ENCODE peak calls at places on chromosome 9, in seven cellular contexts. One of them, this sample, is unnamed.

GRCh38 chr9:34992376-34992951 is 2.9 kb downstream of the DNAJB5 start:
- DNase-seq in left ventricle myocardium inferior: peak; percentile 62
- DNase-seq in glutamatergic neuron: no peak
- DNase-seq in body of pancreas: peak; percentile 48
- DNase-seq in K562: peak; percentile 73
- DNase-seq in RWPE1: peak; percentile 84
- DNase-seq in astrocyte: peak; percentile 90
- DNase-seq in this sample: no peak

GRCh38 chr9:3696368-3696767 is 170.6 kb upstream of the RFX3 start:
- DNase-seq in body of pancreas: no peak
- DNase-seq in astrocyte: no peak
- DNase-seq in glutamatergic neuron: no peak
- DNase-seq in RWPE1: no peak
- DNase-seq in left ventricle myocardium inferior: no peak
- DNase-seq in K562: no peak
- DNase-seq in this sample: no peak

GRCh38 chr9:131692612-131692976 is 47.3 kb downstream of the RAPGEF1 start:
- DNase-seq in left ventricle myocardium inferior: no peak
- DNase-seq in astrocyte: no peak
- DNase-seq in RWPE1: no peak
- DNase-seq in K562: no peak
- DNase-seq in glutamatergic neuron: no peak
- DNase-seq in body of pancreas: no peak
- DNase-seq in this sample: no peak

GRCh38 chr9:116951588-116952433 is 264.7 kb downstream of the TRIM32 start:
- DNase-seq in RWPE1: peak; percentile 88
- DNase-seq in body of pancreas: no peak
- DNase-seq in K562: no peak
- DNase-seq in left ventricle myocardium inferior: no peak
- DNase-seq in glutamatergic neuron: no peak
- DNase-seq in astrocyte: peak; percentile 96
- DNase-seq in this sample: no peak

GRCh38 chr9:6123402-6123801 is 92.2 kb upstream of the IL33 start:
- DNase-seq in K562: no peak
- DNase-seq in RWPE1: no peak
- DNase-seq in body of pancreas: no peak
- DNase-seq in glutamatergic neuron: no peak
- DNase-seq in astrocyte: no peak
- DNase-seq in left ventricle myocardium inferior: no peak
- DNase-seq in this sample: no peak

GRCh38 chr9:98867434-98868168 is 60.1 kb downstream of the GALNT12 start:
- DNase-seq in left ventricle myocardium inferior: peak; percentile 83
- DNase-seq in astrocyte: peak; percentile 87
- DNase-seq in glutamatergic neuron: no peak
- DNase-seq in K562: peak; percentile 86
- DNase-seq in body of pancreas: peak; percentile 92
- DNase-seq in RWPE1: no peak
- DNase-seq in this sample: no peak

GRCh38 chr9:121743441-121744001 is 92.1 kb downstream of the DAB2IP start:
- DNase-seq in glutamatergic neuron: peak; percentile 91
- DNase-seq in K562: no peak
- DNase-seq in left ventricle myocardium inferior: peak; percentile 87
- DNase-seq in astrocyte: peak; percentile 75
- DNase-seq in body of pancreas: peak; percentile 94
- DNase-seq in RWPE1: peak; percentile 93
- DNase-seq in this sample: peak; percentile 81

GRCh38 chr9:17862081-17862480 is 283.2 kb downstream of the SH3GL2 start:
- DNase-seq in left ventricle myocardium inferior: peak; percentile 37
- DNase-seq in RWPE1: no peak
- DNase-seq in body of pancreas: no peak
- DNase-seq in K562: no peak
- DNase-seq in glutamatergic neuron: no peak
- DNase-seq in astrocyte: no peak
- DNase-seq in this sample: no peak

GRCh38 chr9:95449016-95449415 is 67.8 kb downstream of the PTCH1 start:
- DNase-seq in left ventricle myocardium inferior: no peak
- DNase-seq in astrocyte: no peak
- DNase-seq in body of pancreas: no peak
- DNase-seq in K562: no peak
- DNase-seq in glutamatergic neuron: no peak
- DNase-seq in RWPE1: no peak
- DNase-seq in this sample: no peak

GRCh38 chr9:35645736-35646582 is 4.8 kb downstream of the SIT1 start:
- DNase-seq in glutamatergic neuron: no peak
- DNase-seq in body of pancreas: peak; percentile 67
- DNase-seq in K562: no peak
- DNase-seq in RWPE1: peak; percentile 92
- DNase-seq in astrocyte: peak; percentile 8
- DNase-seq in left ventricle myocardium inferior: no peak
- DNase-seq in this sample: peak; percentile 57

GRCh38 chr9:104093162-104093561 is 947 bp upstream of the SMC2 start:
- DNase-seq in K562: peak; percentile 11
- DNase-seq in RWPE1: no peak
- DNase-seq in body of pancreas: no peak
- DNase-seq in left ventricle myocardium inferior: no peak
- DNase-seq in glutamatergic neuron: no peak
- DNase-seq in astrocyte: peak; percentile 7
- DNase-seq in this sample: no peak

GRCh38 chr9:125807065-125807464 is 59.9 kb downstream of the PBX3 start:
- DNase-seq in left ventricle myocardium inferior: no peak
- DNase-seq in body of pancreas: no peak
- DNase-seq in astrocyte: peak; percentile 45
- DNase-seq in glutamatergic neuron: no peak
- DNase-seq in K562: no peak
- DNase-seq in RWPE1: no peak
- DNase-seq in this sample: no peak

GRCh38 chr9:115694014-115694413 is 459.6 kb upstream of the PAPPA start:
- DNase-seq in left ventricle myocardium inferior: no peak
- DNase-seq in astrocyte: peak; percentile 86
- DNase-seq in RWPE1: no peak
- DNase-seq in glutamatergic neuron: peak; percentile 27
- DNase-seq in K562: no peak
- DNase-seq in body of pancreas: peak; percentile 13
- DNase-seq in this sample: peak; percentile 16

GRCh38 chr9:23408874-23409273 is 417.2 kb downstream of the ELAVL2 start:
- DNase-seq in body of pancreas: no peak
- DNase-seq in RWPE1: no peak
- DNase-seq in glutamatergic neuron: no peak
- DNase-seq in astrocyte: no peak
- DNase-seq in left ventricle myocardium inferior: no peak
- DNase-seq in K562: no peak
- DNase-seq in this sample: no peak

GRCh38 chr9:108041551-108041950 is 552.0 kb upstream of the KLF4 start:
- DNase-seq in K562: no peak
- DNase-seq in astrocyte: peak; percentile 71
- DNase-seq in left ventricle myocardium inferior: no peak
- DNase-seq in glutamatergic neuron: no peak
- DNase-seq in RWPE1: peak; percentile 91
- DNase-seq in body of pancreas: no peak
- DNase-seq in this sample: no peak

GRCh38 chr9:127529671-127530070 is 78.4 kb downstream of the LRSAM1 start:
- DNase-seq in body of pancreas: no peak
- DNase-seq in glutamatergic neuron: no peak
- DNase-seq in left ventricle myocardium inferior: no peak
- DNase-seq in astrocyte: no peak
- DNase-seq in RWPE1: no peak
- DNase-seq in K562: no peak
- DNase-seq in this sample: no peak

GRCh38 chr9:107931071-107931715 is 441.6 kb upstream of the KLF4 start:
- DNase-seq in astrocyte: no peak
- DNase-seq in glutamatergic neuron: no peak
- DNase-seq in left ventricle myocardium inferior: no peak
- DNase-seq in K562: no peak
- DNase-seq in body of pancreas: no peak
- DNase-seq in RWPE1: no peak
- DNase-seq in this sample: no peak

GRCh38 chr9:114250235-114250568 is 72.7 kb upstream of the ORM1 start:
- DNase-seq in RWPE1: no peak
- DNase-seq in body of pancreas: peak; percentile 91
- DNase-seq in K562: no peak
- DNase-seq in left ventricle myocardium inferior: peak; percentile 86
- DNase-seq in astrocyte: peak; percentile 78
- DNase-seq in glutamatergic neuron: no peak
- DNase-seq in this sample: no peak

GRCh38 chr9:38708759-38709158 is 11.2 kb downstream of the FAM240B start:
- DNase-seq in glutamatergic neuron: no peak
- DNase-seq in K562: no peak
- DNase-seq in left ventricle myocardium inferior: no peak
- DNase-seq in astrocyte: peak; percentile 31
- DNase-seq in RWPE1: no peak
- DNase-seq in body of pancreas: no peak
- DNase-seq in this sample: no peak

GRCh38 chr9:37693265-37693664 is 42.5 kb downstream of the FRMPD1 start:
- DNase-seq in RWPE1: no peak
- DNase-seq in glutamatergic neuron: no peak
- DNase-seq in astrocyte: no peak
- DNase-seq in body of pancreas: peak; percentile 64
- DNase-seq in left ventricle myocardium inferior: no peak
- DNase-seq in K562: no peak
- DNase-seq in this sample: no peak

GRCh38 chr9:4923580-4924544 is 61.2 kb upstream of the JAK2 start:
- DNase-seq in glutamatergic neuron: no peak
- DNase-seq in body of pancreas: no peak
- DNase-seq in RWPE1: peak; percentile 1
- DNase-seq in astrocyte: no peak
- DNase-seq in left ventricle myocardium inferior: no peak
- DNase-seq in K562: peak; percentile 79
- DNase-seq in this sample: peak; percentile 3
- TF ChIP-seq CTCF in glutamatergic neuron: no peak
- TF ChIP-seq CTCF in body of pancreas: peak; percentile 27
- TF ChIP-seq CTCF in RWPE1: no peak
- TF ChIP-seq CTCF in astrocyte: no peak
- TF ChIP-seq CTCF in left ventricle myocardium inferior: peak; percentile 40
- TF ChIP-seq CTCF in K562: peak; percentile 94
- TF ChIP-seq CTCF in this sample: no peak

GRCh38 chr9:89525673-89526374 is 27.9 kb upstream of the SEMA4D start:
- DNase-seq in glutamatergic neuron: no peak
- DNase-seq in left ventricle myocardium inferior: no peak
- DNase-seq in body of pancreas: no peak
- DNase-seq in RWPE1: no peak
- DNase-seq in astrocyte: no peak
- DNase-seq in K562: no peak
- DNase-seq in this sample: no peak

GRCh38 chr9:89526667-89527066 is 28.8 kb upstream of the SEMA4D start:
- DNase-seq in K562: no peak
- DNase-seq in astrocyte: no peak
- DNase-seq in body of pancreas: no peak
- DNase-seq in glutamatergic neuron: no peak
- DNase-seq in left ventricle myocardium inferior: no peak
- DNase-seq in RWPE1: no peak
- DNase-seq in this sample: no peak

GRCh38 chr9:89528540-89528939 is 30.6 kb upstream of the SEMA4D start:
- DNase-seq in glutamatergic neuron: no peak
- DNase-seq in left ventricle myocardium inferior: no peak
- DNase-seq in K562: no peak
- DNase-seq in body of pancreas: no peak
- DNase-seq in astrocyte: no peak
- DNase-seq in RWPE1: no peak
- DNase-seq in this sample: peak; percentile 34

GRCh38 chr9:89528131-89528530 is 30.2 kb upstream of the SEMA4D start:
- DNase-seq in RWPE1: no peak
- DNase-seq in left ventricle myocardium inferior: no peak
- DNase-seq in astrocyte: no peak
- DNase-seq in K562: no peak
- DNase-seq in body of pancreas: no peak
- DNase-seq in glutamatergic neuron: no peak
- DNase-seq in this sample: no peak

GRCh38 chr9:89527084-89527483 is 29.2 kb upstream of the SEMA4D start:
- DNase-seq in glutamatergic neuron: no peak
- DNase-seq in astrocyte: no peak
- DNase-seq in K562: no peak
- DNase-seq in body of pancreas: peak; percentile 71
- DNase-seq in RWPE1: no peak
- DNase-seq in left ventricle myocardium inferior: peak; percentile 57
- DNase-seq in this sample: peak; percentile 24
- TF ChIP-seq CTCF in glutamatergic neuron: no peak
- TF ChIP-seq CTCF in astrocyte: no peak
- TF ChIP-seq CTCF in K562: no peak
- TF ChIP-seq CTCF in body of pancreas: no peak
- TF ChIP-seq CTCF in RWPE1: no peak
- TF ChIP-seq CTCF in left ventricle myocardium inferior: no peak
- TF ChIP-seq CTCF in this sample: no peak

DNA sequence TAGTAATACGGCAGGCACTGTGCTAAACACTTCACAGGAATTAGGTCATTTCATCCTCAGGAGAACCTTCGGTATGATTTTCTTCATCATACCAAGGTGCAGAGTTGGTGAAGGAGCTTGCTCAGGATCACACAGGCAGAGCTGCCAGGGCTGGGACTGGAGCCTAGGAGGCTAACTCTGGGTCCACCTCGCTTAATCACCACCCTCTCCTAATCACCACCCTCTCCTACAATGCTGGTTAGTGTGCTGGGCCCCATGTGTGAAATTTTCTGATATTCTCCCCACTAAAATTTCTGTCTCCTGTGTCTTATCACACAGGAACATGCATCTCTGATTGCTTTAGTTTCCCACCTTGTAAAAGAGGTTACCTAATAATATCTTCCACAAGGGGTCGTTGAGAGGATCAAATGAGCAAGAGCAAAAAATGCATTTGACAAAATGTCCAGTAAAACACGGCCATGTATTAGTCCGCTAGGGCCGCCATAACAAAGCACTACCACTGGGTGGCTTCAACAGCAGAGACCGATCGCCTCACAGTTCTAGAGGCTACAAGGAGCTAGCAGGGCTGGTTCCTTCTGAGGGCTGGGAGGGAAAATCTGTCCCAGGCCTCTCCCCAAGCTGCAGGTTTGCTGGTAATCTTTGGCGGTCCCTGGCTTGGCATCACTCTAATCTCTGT is 128.2 kb upstream of the NFIB start:
- DNase-seq in body of pancreas: no peak
- DNase-seq in astrocyte: no peak
- DNase-seq in K562: peak; percentile 78
- DNase-seq in left ventricle myocardium inferior: no peak
- DNase-seq in glutamatergic neuron: peak; percentile 68
- DNase-seq in RWPE1: no peak
- DNase-seq in this sample: no peak
- TF ChIP-seq CTCF in body of pancreas: no peak
- TF ChIP-seq CTCF in astrocyte: peak; percentile 22
- TF ChIP-seq CTCF in K562: peak; percentile 71
- TF ChIP-seq CTCF in left ventricle myocardium inferior: no peak
- TF ChIP-seq CTCF in glutamatergic neuron: peak; percentile 75
- TF ChIP-seq CTCF in RWPE1: peak; percentile 12
- TF ChIP-seq CTCF in this sample: no peak

DNA sequence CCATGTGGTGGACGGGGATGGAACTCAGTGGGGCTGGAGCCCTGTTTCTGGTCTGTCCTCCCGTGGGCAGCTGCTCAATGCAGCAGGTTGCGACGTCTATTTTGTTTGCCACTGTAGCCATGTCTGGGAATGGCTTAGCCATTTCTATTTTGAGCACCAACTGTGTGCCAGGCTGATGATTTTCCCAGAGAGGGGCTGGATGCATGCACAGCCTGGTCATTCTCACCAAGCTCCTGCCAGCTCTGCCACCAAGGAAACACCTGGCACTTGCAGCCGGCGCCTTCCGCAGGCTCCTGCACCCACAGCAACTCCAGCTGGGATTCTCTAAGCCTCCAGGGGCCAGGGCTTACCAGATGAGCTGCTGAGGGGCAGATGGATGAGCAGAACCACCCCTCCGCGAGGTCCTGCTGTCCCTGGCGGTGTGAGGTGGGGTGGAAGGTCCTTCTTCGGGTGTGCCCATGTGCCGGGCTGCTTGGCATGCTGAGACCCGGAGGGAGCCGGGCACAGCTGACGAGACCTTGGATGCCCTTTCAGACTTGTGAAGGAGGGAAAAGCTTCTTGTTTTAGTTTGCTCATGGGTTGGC is 151.2 kb downstream of the RXRA start:
- DNase-seq in astrocyte: no peak
- DNase-seq in left ventricle myocardium inferior: no peak
- DNase-seq in RWPE1: no peak
- DNase-seq in K562: no peak
- DNase-seq in body of pancreas: no peak
- DNase-seq in glutamatergic neuron: no peak
- DNase-seq in this sample: no peak
- TF ChIP-seq CTCF in astrocyte: no peak
- TF ChIP-seq CTCF in left ventricle myocardium inferior: no peak
- TF ChIP-seq CTCF in RWPE1: no peak
- TF ChIP-seq CTCF in K562: no peak
- TF ChIP-seq CTCF in body of pancreas: no peak
- TF ChIP-seq CTCF in glutamatergic neuron: no peak
- TF ChIP-seq CTCF in this sample: no peak

This sample was measured in Calu3.